ENCODE peak calls at places on chromosomes 3 and 15, in ten cellular contexts. L is cardiac fibroblast, C is fibroblast of lung, H is AG04450, Q is foreskin fibroblast, G is colonic mucosa, P is thyroid gland, D is stomach, T is spleen, M is upper lobe of right lung. A is an unnamed sample.

GRCh38 chr3:131972550-131972949 is 62.3 kb downstream of the CPNE4 start:
- DNase-seq in T (no peak), Q (no peak), M (no peak), H (no peak), L (no peak), P (no peak), C (no peak), D (no peak), G (no peak), A (no peak)

GRCh38 chr15:32041294-32041693 is 11.0 kb downstream of the CHRNA7 start:
- DNase-seq in Q (no peak), D (no peak), T (no peak), G (no peak), C (no peak), L (no peak), M (no peak), H (no peak), P (no peak), A (no peak)

GRCh38 chr3:126406389-126407296 is 11.9 kb downstream of the CFAP100 start:
- DNase-seq in L (no peak), D (peak), T (peak), Q (no peak), H (no peak), M (no peak), G (peak), C (no peak), P (no peak), A (no peak)

GRCh38 chr3:16945330-16945729 is 60.6 kb downstream of the PLCL2 start:
- DNase-seq in P (no peak), Q (peak), M (no peak), L (peak), G (no peak), D (no peak), H (no peak), T (no peak), C (peak), A (no peak)

GRCh38 chr3:177622520-177622919 is 425.2 kb upstream of the TBL1XR1 start:
- DNase-seq in C (no peak), L (no peak), H (no peak), D (no peak), M (no peak), G (no peak), P (no peak), T (no peak), Q (no peak), A (peak)

GRCh38 chr3:44554626-44555592 is at the start of gene ZKSCAN7:
- DNase-seq in C (peak), H (no peak), Q (peak), P (peak), D (peak), L (peak), M (peak), T (peak), G (peak), A (no peak)

GRCh38 chr3:71135373-71136088 is 448.0 kb downstream of the FOXP1 start:
- DNase-seq in L (peak), P (no peak), H (no peak), Q (no peak), G (no peak), D (peak), T (no peak), M (no peak), C (no peak), A (peak)

GRCh38 chr3:75294124-75294523 is 370.0 kb upstream of the FRG2C start:
- DNase-seq in T (no peak), H (peak), L (peak), D (peak), Q (peak), C (peak), G (peak), P (peak), M (peak), A (no peak)

GRCh38 chr3:63295806-63296205 is 17.7 kb downstream of the SYNPR start:
- DNase-seq in Q (no peak), M (no peak), L (no peak), H (no peak), P (peak), G (no peak), T (no peak), D (peak), C (no peak), A (no peak)

GRCh38 chr3:48662753-48663488 is at the start of gene CELSR3:
- DNase-seq in M (peak), P (peak), H (peak), D (peak), T (no peak), Q (peak), C (peak), G (peak), L (peak), A (peak)

GRCh38 chr3:193915613-193916012 is 220.3 kb upstream of the HES1 start:
- DNase-seq in P (no peak), T (no peak), M (no peak), C (no peak), G (no peak), H (no peak), Q (no peak), L (no peak), D (no peak), A (no peak)

GRCh38 chr3:170868577-170869239 is 1.3 kb downstream of the RPL22L1 start:
- DNase-seq in C (no peak), M (no peak), L (no peak), Q (no peak), G (no peak), T (no peak), H (no peak), D (no peak), P (no peak), A (no peak)

GRCh38 chr15:42058791-42059190 is 35.6 kb downstream of the PLA2G4D start:
- DNase-seq in P (peak), G (no peak), H (no peak), Q (no peak), L (no peak), T (no peak), D (no peak), M (no peak), C (no peak), A (no peak)

GRCh38 chr15:42059661-42060476 is 34.5 kb downstream of the PLA2G4D start:
- DNase-seq in T (no peak), Q (peak), P (peak), D (peak), C (peak), L (peak), G (peak), H (no peak), M (peak), A (no peak)

GRCh38 chr15:42057744-42058646 is 36.4 kb downstream of the PLA2G4D start:
- DNase-seq in D (no peak), M (no peak), G (peak), H (no peak), T (no peak), P (peak), L (no peak), Q (no peak), C (no peak), A (no peak)

GRCh38 chr15:42053914-42054313 is 33.1 kb upstream of the PLA2G4E start:
- DNase-seq in G (peak), M (peak), H (no peak), D (peak), L (no peak), Q (no peak), C (no peak), T (no peak), P (peak), A (no peak)

DNA sequence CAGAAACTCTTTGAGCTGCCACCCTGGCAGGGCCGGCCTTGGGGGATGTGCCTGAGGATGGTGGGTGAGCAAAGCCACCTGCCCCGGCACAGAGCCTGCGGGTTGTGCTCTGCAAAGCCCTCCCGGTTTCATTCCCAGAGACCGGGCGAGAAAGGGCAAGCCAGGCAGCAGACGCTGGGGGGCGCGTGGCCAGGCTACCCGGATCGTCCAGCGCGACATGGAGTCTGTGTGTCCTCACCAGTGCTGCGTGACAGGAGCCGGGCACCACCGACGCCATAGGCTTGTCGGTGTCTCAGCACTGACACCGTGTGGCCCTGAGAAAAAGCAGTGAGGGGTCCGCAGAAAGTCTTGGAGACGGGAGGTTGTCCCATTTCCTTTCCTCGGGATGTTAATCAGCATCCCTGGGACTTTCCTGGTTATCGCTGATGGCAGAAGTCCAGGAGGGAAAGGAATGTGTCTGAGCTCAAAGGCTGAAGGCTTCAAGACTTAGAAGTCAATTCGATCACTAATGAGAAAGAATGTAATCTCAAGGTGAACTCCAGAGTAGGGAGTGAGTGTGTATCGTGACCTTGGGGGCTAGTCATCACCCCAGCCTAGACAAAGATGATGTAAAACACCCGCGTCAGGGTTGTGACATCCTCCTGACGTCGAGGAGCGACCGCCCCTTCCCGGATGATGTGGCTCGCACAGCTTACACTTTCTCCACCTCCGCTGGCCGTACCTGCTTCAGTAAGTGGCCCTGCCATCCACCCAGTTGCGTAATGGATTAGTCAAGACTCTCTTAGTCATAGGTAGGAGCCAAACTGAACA is 36.3 kb upstream of the PLA2G4E start:
- DNase-seq in H (no peak), G (peak), P (peak), L (peak), D (peak), M (peak), C (peak), T (peak), Q (peak), A (peak)
- H3K4me3 ChIP-seq in H (peak), G (peak), P (peak), L (peak), D (peak), M (peak), C (peak), T (peak), Q (peak), A (peak)

DNA sequence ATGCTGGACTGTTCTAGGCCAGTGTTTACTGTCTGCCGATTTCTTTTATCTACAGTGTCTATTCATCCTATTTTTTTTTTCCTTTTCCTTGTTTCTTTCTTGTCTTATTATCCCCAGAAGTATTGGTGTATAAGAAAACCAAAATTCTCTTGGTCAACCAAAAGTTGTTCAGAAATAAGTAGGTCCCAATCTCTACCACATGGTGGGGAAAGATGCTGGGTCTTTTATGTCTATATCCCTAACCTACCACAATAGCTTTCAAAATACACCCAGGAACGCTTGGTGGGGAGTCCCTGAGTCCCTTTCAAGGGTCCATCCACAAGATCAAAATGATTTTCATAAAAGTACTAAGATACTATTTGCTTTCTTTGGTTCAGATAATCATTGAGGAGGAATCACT is 225.6 kb downstream of the CLSTN2 start:
- DNase-seq in G (no peak), D (no peak), P (no peak), C (no peak), T (no peak), H (no peak), L (no peak), Q (no peak), M (no peak), A (no peak)
- TF ChIP-seq CTCF in G (no peak), D (no peak), P (no peak), C (no peak), T (no peak), H (no peak), L (no peak), Q (no peak), M (no peak), A (no peak)

GRCh38 chr3:40310690-40311089 is 1.2 kb downstream of the EIF1B start:
- DNase-seq in C (peak), M (no peak), L (peak), P (no peak), D (no peak), H (no peak), T (no peak), Q (no peak), G (no peak), A (no peak)
- H3K4me3 ChIP-seq in C (peak), M (peak), L (peak), P (peak), D (peak), H (peak), T (peak), Q (peak), G (peak), A (peak)

DNA sequence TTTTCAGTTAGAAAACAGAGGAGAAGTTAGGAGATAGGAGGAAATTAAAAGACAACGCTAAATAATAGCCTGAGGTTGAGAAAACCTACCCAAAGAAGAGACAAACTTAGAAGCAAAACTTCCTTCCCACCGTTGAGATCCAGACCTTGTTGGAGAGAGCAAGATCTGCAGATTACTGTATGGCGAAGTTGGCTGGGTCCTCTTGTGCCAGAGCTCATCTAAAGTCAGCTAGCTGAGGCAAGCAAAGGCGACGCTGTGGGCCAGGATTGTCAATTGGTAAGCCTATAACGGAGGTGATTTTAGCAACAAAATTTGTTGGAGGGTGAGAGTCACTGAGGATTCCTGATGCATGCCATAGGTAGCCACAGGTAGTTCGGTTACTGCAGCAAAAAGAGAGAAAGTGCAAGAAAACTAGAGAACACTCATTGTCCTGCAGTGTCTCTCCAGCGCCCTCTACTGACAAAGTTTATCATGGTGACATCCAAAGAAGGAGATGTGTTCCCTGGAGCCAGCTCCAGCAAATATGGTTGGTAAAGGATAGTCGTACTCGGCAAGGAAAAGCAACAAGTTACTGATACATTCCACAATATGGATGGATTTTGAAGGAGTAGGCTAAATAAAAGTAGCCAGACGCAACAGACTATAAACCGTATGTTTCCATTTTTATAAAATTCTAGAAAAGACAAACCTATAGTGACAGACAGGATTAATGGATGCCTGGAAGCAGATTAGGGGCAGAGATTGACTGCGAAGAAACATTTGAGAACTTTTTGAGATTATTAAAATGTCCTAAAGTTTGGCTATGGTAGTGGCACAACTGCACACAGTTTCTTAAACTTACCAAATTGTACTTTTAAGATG is 9.8 kb upstream of the OR5K4 start:
- DNase-seq in Q (no peak), T (no peak), M (no peak), C (no peak), G (peak), P (peak), L (peak), D (no peak), H (no peak), A (no peak)
- TF ChIP-seq CTCF in Q (peak), T (peak), M (peak), C (peak), G (peak), P (peak), L (peak), D (peak), H (peak), A (peak)

DNA sequence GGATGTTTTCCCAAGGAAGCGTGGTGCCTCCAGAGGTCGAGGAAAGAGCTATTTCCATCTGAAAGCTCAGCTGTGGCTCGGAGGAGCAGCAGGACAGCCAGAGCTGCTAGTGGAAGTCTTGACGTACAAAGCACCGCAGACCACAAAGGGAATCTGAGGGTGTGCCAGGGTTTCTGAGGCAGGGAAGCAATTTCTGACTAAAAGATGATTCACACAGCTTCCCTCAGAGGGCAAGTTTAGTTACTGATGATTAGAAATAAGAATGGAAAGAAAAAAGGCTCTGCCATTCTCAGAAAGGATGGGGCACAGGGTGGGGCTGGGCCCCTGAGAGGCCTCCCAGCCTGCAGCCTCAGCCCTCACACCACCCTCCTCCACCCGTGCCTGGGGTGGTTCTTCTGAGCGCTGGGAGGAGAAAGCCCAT is 45.8 kb upstream of the SEC13 start:
- DNase-seq in T (no peak), H (peak), P (no peak), Q (peak), M (no peak), G (no peak), D (no peak), L (peak), C (peak), A (peak)
- H3K4me3 ChIP-seq in T (no peak), H (no peak), P (no peak), Q (no peak), M (no peak), G (no peak), D (no peak), L (no peak), C (no peak), A (no peak)

GRCh38 chr15:70426065-70426821 is 328.5 kb upstream of the TLE3 start:
- DNase-seq in Q (peak), G (no peak), T (no peak), C (peak), L (no peak), M (no peak), H (no peak), D (no peak), P (no peak), A (no peak)

GRCh38 chr15:70424937-70425411 is 327.3 kb upstream of the TLE3 start:
- DNase-seq in G (no peak), M (no peak), C (no peak), H (no peak), Q (no peak), T (no peak), L (no peak), D (no peak), P (no peak), A (no peak)

GRCh38 chr15:70427531-70428120 is 329.9 kb upstream of the TLE3 start:
- DNase-seq in L (peak), P (no peak), C (peak), G (no peak), H (no peak), M (no peak), D (no peak), Q (no peak), T (no peak), A (no peak)

GRCh38 chr15:70428211-70428822 is 330.6 kb upstream of the TLE3 start:
- DNase-seq in G (no peak), M (no peak), T (no peak), D (no peak), Q (no peak), C (no peak), H (no peak), P (no peak), L (no peak), A (no peak)

DNA sequence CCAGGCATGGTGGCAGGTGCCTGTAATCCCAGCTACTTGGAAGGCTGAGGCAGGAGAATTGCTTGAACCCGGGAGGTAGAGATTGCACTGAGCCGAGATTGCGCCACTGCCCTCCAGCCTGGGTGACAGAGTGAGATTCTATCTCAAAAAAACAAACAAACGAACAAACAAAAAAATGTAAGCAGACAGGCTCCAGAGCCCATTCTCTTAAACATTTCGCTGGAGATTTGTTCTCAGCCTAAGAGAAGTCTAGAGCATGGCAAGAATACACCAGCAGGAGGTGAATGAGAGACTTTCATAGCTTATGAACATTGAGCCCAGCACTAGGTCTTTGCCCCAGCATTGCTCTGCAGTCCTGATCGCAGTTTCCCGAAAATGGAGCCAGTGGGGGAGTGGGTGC is 329.4 kb upstream of the TLE3 start:
- DNase-seq in M (no peak), C (no peak), G (no peak), H (no peak), L (peak), T (no peak), D (no peak), Q (no peak), P (no peak), A (no peak)
- TF ChIP-seq CTCF in M (no peak), C (no peak), G (no peak), H (peak), L (no peak), T (no peak), D (no peak), Q (no peak), P (no peak), A (no peak)

A was measured in retinal pigment epithelial cell.